ENCODE peak calls at places on chromosomes 13 and 19, in ten cellular contexts. W is adipocyte; G is NCI-H1092 treated with DMSO at 0.1 percent for 48 hours; N is cardiac fibroblast; D is body of pancreas; P is ELF-1; J is CD8-positive, alpha-beta memory T cell; U is stimulated activated CD4-positive, alpha-beta T cell treated with anti-CD3 and anti-CD28 coated beads, TNF-alpha, amount 100 ng/mL, for 4 hours; C is AG08395; V is progenitor cell of endocrine pancreas. M is an unnamed sample.

GRCh38 chr13:66886248-66886647 is 343.9 kb downstream of the PCDH9 start:
- DNase-seq in W (no peak), G (peak), N (no peak), D (no peak), P (peak), J (no peak), U (no peak), C (no peak), V (no peak), M (no peak)

GRCh38 chr19:44280916-44281315 is 21.2 kb downstream of the ZNF233 start:
- DNase-seq in W (no peak), G (no peak), N (no peak), D (no peak), P (no peak), J (no peak), U (no peak), C (no peak), V (no peak), M (no peak)

GRCh38 chr13:42847891-42848663 is 66.7 kb downstream of the FAM216B start:
- DNase-seq in W (peak), G (no peak), N (peak), D (no peak), P (no peak), J (no peak), U (no peak), C (peak), V (no peak), M (no peak)

GRCh38 chr19:46809534-46810272 is 21.3 kb upstream of the SLC1A5 start:
- DNase-seq in W (no peak), G (no peak), N (no peak), D (no peak), P (no peak), J (no peak), U (no peak), C (no peak), V (no peak), M (no peak)

GRCh38 chr13:29937836-29938235 is 87.4 kb upstream of the UBL3 start:
- DNase-seq in W (no peak), G (no peak), N (no peak), D (no peak), P (no peak), J (no peak), U (no peak), C (no peak), V (no peak), M (peak)

GRCh38 chr13:82654851-82655517 is 1227.3 kb downstream of the SLITRK1 start:
- DNase-seq in W (peak), G (no peak), N (peak), D (peak), P (no peak), J (no peak), U (no peak), C (no peak), V (no peak), M (no peak)

GRCh38 chr13:95354680-95355487 is 53.6 kb upstream of the ABCC4 start:
- DNase-seq in W (no peak), G (no peak), N (peak), D (peak), P (no peak), J (no peak), U (no peak), C (no peak), V (no peak), M (no peak)

GRCh38 chr13:113146750-113147149 is 11.7 kb upstream of the PROZ start:
- DNase-seq in W (no peak), G (no peak), N (no peak), D (no peak), P (no peak), J (no peak), U (no peak), C (no peak), V (no peak), M (no peak)

GRCh38 chr13:28047784-28048388 is 52.5 kb downstream of the FLT3 start:
- DNase-seq in W (no peak), G (no peak), N (no peak), D (no peak), P (no peak), J (no peak), U (no peak), C (peak), V (no peak), M (no peak)